ENCODE peak calls at places on chromosomes 1 and 21, in seven cellular contexts. S is IMR-90, V is neuronal stem cell, K is mesenchymal stem cell, Q is trophoblast cell, P is mesendoderm, X is H1. Y is an unnamed sample.

GRCh38 chr1:229993060-229993459 is 74.0 kb upstream of the GALNT2 start:
- DNase-seq in S (no peak), V (no peak), K (no peak), Q (no peak), P (no peak), X (no peak), Y (no peak)

GRCh38 chr1:217402301-217402700 is 228.6 kb downstream of the GPATCH2 start:
- DNase-seq in S (peak; percentile 12), V (no peak), K (peak; percentile 11), Q (no peak), P (no peak), X (no peak), Y (no peak)

GRCh38 chr1:157580179-157580827 is 17.6 kb downstream of the FCRL4 start:
- DNase-seq in S (peak; percentile 57), V (peak; percentile 64), K (peak; percentile 55), Q (peak; percentile 66), P (peak; percentile 85), X (peak; percentile 53), Y (peak; percentile 64)

GRCh38 chr1:245648749-245649517 is 494.1 kb downstream of the KIF26B start:
- DNase-seq in S (no peak), V (no peak), K (no peak), Q (no peak), P (peak; percentile 70), X (no peak), Y (peak; percentile 50)

GRCh38 chr1:938088-938683 is 14.5 kb downstream of the SAMD11 start:
- DNase-seq in S (peak; percentile 28), V (no peak), K (peak; percentile 48), Q (no peak), P (no peak), X (no peak), Y (no peak)

GRCh38 chr1:61287014-61287413 is 204.7 kb downstream of the NFIA start:
- DNase-seq in S (peak; percentile 59), V (no peak), K (no peak), Q (no peak), P (no peak), X (no peak), Y (no peak)

GRCh38 chr1:151989131-151989868 is 4.4 kb downstream of the S100A10 start:
- DNase-seq in S (peak; percentile 83), V (no peak), K (peak; percentile 86), Q (peak; percentile 83), P (no peak), X (no peak), Y (no peak)

GRCh38 chr21:28799926-28800325 is 192.8 kb downstream of the LTN1 start:
- DNase-seq in S (no peak), V (no peak), K (peak; percentile 57), Q (no peak), P (no peak), X (no peak), Y (no peak)

GRCh38 chr1:152777510-152778137 is 2.7 kb downstream of the LCE1F start:
- DNase-seq in S (no peak), V (no peak), K (no peak), Q (peak; percentile 6), P (peak; percentile 33), X (no peak), Y (no peak)

GRCh38 chr1:237316352-237316751 is 274.4 kb downstream of the RYR2 start:
- DNase-seq in S (no peak), V (no peak), K (no peak), Q (no peak), P (no peak), X (no peak), Y (no peak)

GRCh38 chr1:109632671-109633346 is 13.2 kb downstream of the AMPD2 start:
- DNase-seq in S (no peak), V (peak; percentile 54), K (no peak), Q (no peak), P (no peak), X (peak; percentile 35), Y (peak; percentile 26)

GRCh38 chr1:182616130-182617074 is 12.2 kb upstream of the RGS16 start:
- DNase-seq in S (peak; percentile 25), V (peak; percentile 61), K (peak; percentile 41), Q (no peak), P (peak; percentile 93), X (peak; percentile 70), Y (peak; percentile 74)

GRCh38 chr21:27532081-27532480 is 565.2 kb upstream of the ADAMTS5 start:
- DNase-seq in S (peak; percentile 63), V (no peak), K (peak; percentile 57), Q (no peak), P (no peak), X (no peak), Y (no peak)

GRCh38 chr21:42162831-42163510 is 56.0 kb upstream of the ABCG1 start:
- DNase-seq in S (no peak), V (no peak), K (no peak), Q (no peak), P (peak; percentile 25), X (no peak), Y (no peak)

GRCh38 chr21:43203523-43204080 is 34.8 kb downstream of the CRYAA start:
- DNase-seq in S (no peak), V (no peak), K (no peak), Q (no peak), P (no peak), X (no peak), Y (peak; percentile 14)

GRCh38 chr1:44029260-44029910 is 1.9 kb downstream of the SLC6A9 start:
- DNase-seq in S (no peak), V (no peak), K (no peak), Q (no peak), P (no peak), X (no peak), Y (no peak)

GRCh38 chr1:81758213-81758612 is 42.5 kb upstream of the ADGRL2 start:
- DNase-seq in S (no peak), V (no peak), K (no peak), Q (no peak), P (peak; percentile 26), X (no peak), Y (no peak)

GRCh38 chr1:63723618-63724017 is 50.2 kb upstream of the ROR1 start:
- DNase-seq in S (no peak), V (no peak), K (peak; percentile 30), Q (no peak), P (no peak), X (no peak), Y (no peak)

GRCh38 chr1:69671363-69672010 is 103.8 kb downstream of the LRRC7 start:
- DNase-seq in S (no peak), V (no peak), K (peak; percentile 18), Q (no peak), P (peak; percentile 13), X (no peak), Y (no peak)

GRCh38 chr1:1776672-1777393 is 1.4 kb downstream of the NADK start:
- DNase-seq in S (no peak), V (no peak), K (peak; percentile 47), Q (no peak), P (peak; percentile 24), X (no peak), Y (no peak)

GRCh38 chr1:74714429-74715362 is 18.2 kb downstream of the CRYZ start:
- DNase-seq in S (peak; percentile 35), V (no peak), K (peak; percentile 48), Q (no peak), P (peak; percentile 7), X (no peak), Y (no peak)

GRCh38 chr21:43758132-43758619 is 17.9 kb downstream of the CSTB start:
- DNase-seq in S (peak; percentile 70), V (no peak), K (peak; percentile 50), Q (no peak), P (no peak), X (no peak), Y (no peak)

DNA sequence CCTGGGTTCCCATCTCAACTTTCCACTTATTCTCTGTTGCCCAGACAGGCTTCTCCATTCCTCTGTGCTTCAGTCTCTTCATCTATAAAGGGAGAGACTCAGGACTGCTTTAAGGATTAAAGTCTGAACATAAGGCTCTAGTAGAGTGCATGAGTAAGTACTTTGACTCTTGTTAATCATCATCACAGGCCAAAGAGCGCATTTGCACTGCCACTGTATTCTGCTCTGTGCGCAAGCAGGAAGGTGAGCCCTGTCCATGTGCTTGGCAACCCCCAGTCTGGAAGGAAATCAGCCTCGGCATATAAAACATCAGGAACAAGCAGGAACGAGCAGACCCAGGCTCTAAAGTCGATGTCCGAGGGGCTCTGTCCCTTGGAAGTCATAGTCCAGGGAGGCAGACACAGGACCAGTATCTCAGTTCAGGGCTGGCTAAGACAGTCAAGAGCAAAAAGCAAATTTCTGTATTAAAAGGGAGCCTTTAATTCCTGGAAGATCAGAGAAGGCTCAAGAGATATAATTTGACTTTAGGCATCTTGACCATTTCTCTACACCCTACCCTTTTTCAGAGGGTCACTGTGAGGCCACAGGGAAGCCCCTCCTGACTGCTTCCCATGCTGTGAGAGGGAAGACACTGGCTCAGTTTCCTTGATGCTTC is 131.2 kb downstream of the TRABD2B start:
- DNase-seq in S (no peak), V (no peak), K (no peak), Q (no peak), P (no peak), X (no peak), Y (no peak)
- H3K27ac ChIP-seq in S (no peak overlapping the region), V (no peak overlapping the region), K (no peak overlapping the region), Q (no peak overlapping the region), P (no peak overlapping the region), X (no peak overlapping the region), Y (no peak overlapping the region)

GRCh38 chr1:234090212-234091064 is 186.0 kb downstream of the SLC35F3 start:
- DNase-seq in S (no peak), V (no peak), K (no peak), Q (no peak), P (no peak), X (no peak), Y (no peak)
- H2BK120ac ChIP-seq in S (no peak overlapping the region), V (no peak overlapping the region), K (no peak overlapping the region), Q (no peak overlapping the region), P (no peak overlapping the region), X (no peak overlapping the region), Y (no peak overlapping the region)

DNA sequence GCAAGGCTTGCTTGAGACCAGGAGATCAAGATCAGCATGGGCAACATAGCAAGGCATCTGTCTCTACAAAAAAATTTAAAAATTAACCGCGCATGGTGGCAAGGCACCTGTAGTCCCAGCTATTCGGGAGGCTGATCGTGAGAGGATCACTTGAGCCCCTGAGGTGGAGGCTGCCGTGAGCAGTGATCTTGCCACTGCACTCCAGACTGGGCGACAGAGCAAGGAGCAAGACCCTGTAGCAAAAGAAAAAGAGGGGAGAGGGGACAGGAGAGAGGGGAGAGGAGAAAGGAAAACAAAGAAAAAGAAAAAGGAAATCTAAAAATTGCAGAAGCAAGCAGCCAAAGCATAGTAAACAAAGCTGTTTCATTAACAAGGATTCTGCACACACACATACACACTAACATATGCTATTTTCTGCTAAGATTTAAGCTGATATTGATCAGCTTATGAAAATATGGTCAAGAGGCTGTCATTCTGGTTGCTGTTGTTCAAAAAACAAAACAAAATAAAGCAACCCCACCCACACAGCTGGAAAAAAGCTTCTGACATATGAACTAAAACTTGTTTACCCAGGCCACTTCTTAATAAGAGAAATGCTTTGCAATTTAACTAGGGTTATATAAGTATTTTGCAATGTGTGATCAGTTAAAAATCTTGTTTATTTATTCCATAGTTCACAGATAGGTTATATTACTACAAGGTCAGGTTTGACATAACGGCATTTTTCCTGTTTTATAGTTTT is 1.8 kb downstream of the ARNT start:
- DNase-seq in S (no peak), V (no peak), K (peak; percentile 10), Q (no peak), P (no peak), X (no peak), Y (no peak)
- H3K27ac ChIP-seq in S (peak overlapping the region; percentile 87), V (no peak overlapping the region), K (no peak overlapping the region), Q (no peak overlapping the region), P (no peak overlapping the region), X (no peak overlapping the region), Y (no peak overlapping the region)

DNA sequence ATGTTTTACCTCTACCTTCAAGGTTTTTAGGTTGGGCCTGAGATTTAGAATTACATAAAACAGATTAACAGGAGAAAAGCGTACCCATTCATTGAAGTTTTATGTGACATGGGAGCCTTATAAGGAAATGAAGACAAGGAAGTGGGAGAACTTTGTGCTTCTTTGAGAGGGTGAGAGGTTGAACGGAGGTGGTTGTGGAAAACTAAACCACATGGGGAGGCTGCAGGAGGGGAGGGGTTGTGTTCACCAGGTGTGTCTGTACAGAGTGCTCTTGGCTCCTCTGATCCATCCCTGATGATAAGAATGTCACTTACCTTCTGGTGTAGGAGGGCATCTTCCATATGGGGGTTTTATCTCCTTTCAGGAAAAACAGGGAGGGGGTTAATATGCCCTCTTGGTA is 2.7 kb downstream of the SLX9 start:
- DNase-seq in S (no peak), V (no peak), K (no peak), Q (no peak), P (no peak), X (no peak), Y (no peak)
- H2BK120ac ChIP-seq in S (no peak overlapping the region), V (no peak overlapping the region), K (no peak overlapping the region), Q (no peak overlapping the region), P (no peak overlapping the region), X (no peak overlapping the region), Y (no peak overlapping the region)